ENCODE peak calls at places on chromosomes 5 and 9, in four cellular contexts. One of them, this sample, is unnamed.

GRCh38 chr9:125238915-125239446 is 2.2 kb downstream of the HSPA5 start:
- DNase-seq in fibroblast of pulmonary artery: no peak
- DNase-seq in uterus: no peak
- DNase-seq in body of pancreas: no peak
- DNase-seq in this sample: no peak

GRCh38 chr5:178854284-178854683 is 5.5 kb upstream of the ZNF354B start:
- DNase-seq in fibroblast of pulmonary artery: no peak
- DNase-seq in uterus: no peak
- DNase-seq in body of pancreas: no peak
- DNase-seq in this sample: no peak

GRCh38 chr5:150623152-150623877 is 17.1 kb upstream of the SYNPO start:
- DNase-seq in fibroblast of pulmonary artery: no peak
- DNase-seq in uterus: no peak
- DNase-seq in body of pancreas: no peak
- DNase-seq in this sample: no peak

GRCh38 chr9:137776306-137776995 is 101.1 kb upstream of the CACNA1B start:
- DNase-seq in fibroblast of pulmonary artery: no peak
- DNase-seq in uterus: no peak
- DNase-seq in body of pancreas: no peak
- DNase-seq in this sample: no peak

GRCh38 chr9:134685784-134686183 is 44.2 kb downstream of the COL5A1 start:
- DNase-seq in fibroblast of pulmonary artery: no peak
- DNase-seq in uterus: no peak
- DNase-seq in body of pancreas: no peak
- DNase-seq in this sample: no peak

GRCh38 chr5:37248387-37248969 is 698 bp downstream of the CPLANE1 start:
- DNase-seq in fibroblast of pulmonary artery: peak; percentile 22
- DNase-seq in uterus: no peak
- DNase-seq in body of pancreas: no peak
- DNase-seq in this sample: peak; percentile 9

GRCh38 chr5:92561362-92562006 is 1019.5 kb downstream of the NR2F1-AS1 start:
- DNase-seq in fibroblast of pulmonary artery: no peak
- DNase-seq in uterus: no peak
- DNase-seq in body of pancreas: no peak
- DNase-seq in this sample: no peak

GRCh38 chr9:101376117-101376866 is 8.5 kb downstream of the BAAT start:
- DNase-seq in fibroblast of pulmonary artery: peak; percentile 81
- DNase-seq in uterus: peak; percentile 73
- DNase-seq in body of pancreas: no peak
- DNase-seq in this sample: peak; percentile 80

GRCh38 chr5:90802695-90803317 is 244.2 kb downstream of the ADGRV1 start:
- DNase-seq in fibroblast of pulmonary artery: peak; percentile 48
- DNase-seq in uterus: no peak
- DNase-seq in body of pancreas: peak; percentile 35
- DNase-seq in this sample: peak; percentile 24

GRCh38 chr5:171592076-171592475 is 172.6 kb downstream of the FGF18 start:
- DNase-seq in fibroblast of pulmonary artery: no peak
- DNase-seq in uterus: no peak
- DNase-seq in body of pancreas: no peak
- DNase-seq in this sample: no peak

GRCh38 chr5:92906798-92907380 is 674.1 kb downstream of the NR2F1-AS1 start:
- DNase-seq in fibroblast of pulmonary artery: no peak
- DNase-seq in uterus: no peak
- DNase-seq in body of pancreas: no peak
- DNase-seq in this sample: no peak

GRCh38 chr9:114754574-114754973 is 51.3 kb downstream of the TNFSF15 start:
- DNase-seq in fibroblast of pulmonary artery: no peak
- DNase-seq in uterus: no peak
- DNase-seq in body of pancreas: no peak
- DNase-seq in this sample: no peak

GRCh38 chr5:151602806-151603205 is 11.7 kb upstream of the FAT2 start:
- DNase-seq in fibroblast of pulmonary artery: peak; percentile 14
- DNase-seq in uterus: no peak
- DNase-seq in body of pancreas: no peak
- DNase-seq in this sample: no peak

GRCh38 chr5:154977409-154977808 is 36.1 kb upstream of the KIF4B start:
- DNase-seq in fibroblast of pulmonary artery: peak; percentile 23
- DNase-seq in uterus: no peak
- DNase-seq in body of pancreas: no peak
- DNase-seq in this sample: no peak

GRCh38 chr9:13707635-13708410 is 428.3 kb upstream of the MPDZ start:
- DNase-seq in fibroblast of pulmonary artery: peak; percentile 98
- DNase-seq in uterus: no peak
- DNase-seq in body of pancreas: no peak
- DNase-seq in this sample: peak; percentile 79

DNA sequence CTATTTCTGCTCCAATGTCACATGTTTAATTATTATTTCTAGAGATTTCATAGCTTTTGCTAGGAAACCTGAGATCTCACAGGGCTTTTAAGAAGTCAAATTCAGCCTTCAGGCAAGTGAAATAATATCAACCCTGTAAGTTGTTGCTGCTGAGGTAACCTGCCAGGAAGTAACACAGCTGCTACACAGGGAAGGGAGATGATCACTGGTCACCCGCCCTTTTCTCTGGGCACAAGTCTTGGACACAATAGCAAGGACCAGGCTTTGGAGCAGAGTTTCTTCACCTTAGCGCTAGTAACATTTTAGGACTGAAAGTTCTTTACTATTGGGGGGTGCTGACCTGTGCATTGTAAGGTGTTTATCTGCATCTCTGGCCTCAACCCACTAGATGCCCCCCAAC is 50.1 kb downstream of the PTTG1 start:
- DNase-seq in fibroblast of pulmonary artery: no peak
- DNase-seq in uterus: no peak
- DNase-seq in body of pancreas: no peak
- DNase-seq in this sample: no peak
- H3K4me3 ChIP-seq in fibroblast of pulmonary artery: peak overlapping the region; percentile 58
- H3K4me3 ChIP-seq in uterus: no peak overlapping the region
- H3K4me3 ChIP-seq in body of pancreas: no peak overlapping the region
- H3K4me3 ChIP-seq in this sample: no peak overlapping the region

GRCh38 chr9:78296893-78297671 is at the start of gene PSAT1:
- DNase-seq in fibroblast of pulmonary artery: peak; percentile 97
- DNase-seq in uterus: peak; percentile 81
- DNase-seq in body of pancreas: peak; percentile 95
- DNase-seq in this sample: peak; percentile 95
- TF ChIP-seq CTCF in fibroblast of pulmonary artery: no peak
- TF ChIP-seq CTCF in uterus: no peak
- TF ChIP-seq CTCF in body of pancreas: no peak
- TF ChIP-seq CTCF in this sample: no peak

GRCh38 chr5:173614591-173614990 is 1.9 kb downstream of the BOD1 start:
- DNase-seq in fibroblast of pulmonary artery: no peak
- DNase-seq in uterus: no peak
- DNase-seq in body of pancreas: no peak
- DNase-seq in this sample: no peak
- H3K4me3 ChIP-seq in fibroblast of pulmonary artery: peak overlapping the region; percentile 85
- H3K4me3 ChIP-seq in uterus: no peak overlapping the region
- H3K4me3 ChIP-seq in body of pancreas: no peak overlapping the region
- H3K4me3 ChIP-seq in this sample: peak overlapping the region; percentile 12

GRCh38 chr9:130931508-130932150 is 7.4 kb downstream of the FIBCD1 start:
- DNase-seq in fibroblast of pulmonary artery: no peak
- DNase-seq in uterus: no peak
- DNase-seq in body of pancreas: no peak
- DNase-seq in this sample: no peak

GRCh38 chr9:130932220-130933069 is 6.6 kb downstream of the FIBCD1 start:
- DNase-seq in fibroblast of pulmonary artery: peak; percentile 40
- DNase-seq in uterus: no peak
- DNase-seq in body of pancreas: no peak
- DNase-seq in this sample: no peak

GRCh38 chr9:130934246-130934645 is 4.8 kb downstream of the FIBCD1 start:
- DNase-seq in fibroblast of pulmonary artery: no peak
- DNase-seq in uterus: no peak
- DNase-seq in body of pancreas: no peak
- DNase-seq in this sample: no peak

GRCh38 chr9:130934702-130935659 is 4.1 kb downstream of the FIBCD1 start:
- DNase-seq in fibroblast of pulmonary artery: no peak
- DNase-seq in uterus: no peak
- DNase-seq in body of pancreas: no peak
- DNase-seq in this sample: no peak

GRCh38 chr9:130933114-130934046 is 5.7 kb downstream of the FIBCD1 start:
- DNase-seq in fibroblast of pulmonary artery: peak; percentile 48
- DNase-seq in uterus: no peak
- DNase-seq in body of pancreas: no peak
- DNase-seq in this sample: peak; percentile 69
- TF ChIP-seq CTCF in fibroblast of pulmonary artery: no peak
- TF ChIP-seq CTCF in uterus: no peak
- TF ChIP-seq CTCF in body of pancreas: no peak
- TF ChIP-seq CTCF in this sample: no peak

GRCh38 chr9:136052433-136052880 is 42.6 kb downstream of the NACC2 start:
- DNase-seq in fibroblast of pulmonary artery: peak; percentile 12
- DNase-seq in uterus: no peak
- DNase-seq in body of pancreas: peak; percentile 46
- DNase-seq in this sample: no peak
- H3K4me3 ChIP-seq in fibroblast of pulmonary artery: peak overlapping the region; percentile 52
- H3K4me3 ChIP-seq in uterus: peak overlapping the region; percentile 25
- H3K4me3 ChIP-seq in body of pancreas: no peak overlapping the region
- H3K4me3 ChIP-seq in this sample: peak overlapping the region; percentile 22

GRCh38 chr5:175344331-175345200 is 99.4 kb downstream of the DRD1 start:
- DNase-seq in fibroblast of pulmonary artery: peak; percentile 1
- DNase-seq in uterus: no peak
- DNase-seq in body of pancreas: no peak
- DNase-seq in this sample: peak; percentile 12
- TF ChIP-seq CTCF in fibroblast of pulmonary artery: no peak
- TF ChIP-seq CTCF in uterus: no peak
- TF ChIP-seq CTCF in body of pancreas: no peak
- TF ChIP-seq CTCF in this sample: no peak

This sample was measured in brain microvascular endothelial cell.